ENCODE peak calls at places on chromosome 13, in seven cellular contexts. A, F, H, J, Q, G and I are unnamed samples.
A peak's percentile ranks its signal among the peaks of the same experiment; 100 is the strongest.

GRCh38 chr13:30905932-30906383 is at the start of gene MEDAG:
- DNase-seq in A (no peak), F (no peak), H (no peak), J (no peak), Q (peak; percentile 96), G (peak; percentile 95), I (no peak)

GRCh38 chr13:109971745-109972090 is 185.3 kb upstream of the IRS2 start:
- DNase-seq in A (peak; percentile 4), F (no peak), H (no peak), J (no peak), Q (no peak), G (no peak), I (no peak)

GRCh38 chr13:28623782-28624706 is 34.9 kb upstream of the POMP start:
- DNase-seq in A (no peak), F (no peak), H (no peak), J (no peak), Q (no peak), G (no peak), I (no peak)

GRCh38 chr13:78137404-78138142 is 218.9 kb upstream of the EDNRB start:
- DNase-seq in A (peak; percentile 31), F (peak; percentile 73), H (peak; percentile 16), J (peak; percentile 62), Q (no peak), G (no peak), I (peak; percentile 6)

GRCh38 chr13:77516342-77516789 is 19.1 kb upstream of the SCEL start:
- DNase-seq in A (no peak), F (no peak), H (no peak), J (no peak), Q (no peak), G (no peak), I (no peak)

GRCh38 chr13:54758795-54759194 is 1730.2 kb downstream of the OLFM4 start:
- DNase-seq in A (no peak), F (no peak), H (no peak), J (no peak), Q (no peak), G (no peak), I (no peak)

GRCh38 chr13:49810825-49811526 is 18.5 kb upstream of the KPNA3 start:
- DNase-seq in A (peak; percentile 62), F (peak; percentile 55), H (no peak), J (no peak), Q (no peak), G (peak; percentile 62), I (no peak)

GRCh38 chr13:51328488-51328887 is 11.0 kb upstream of the SERPINE3 start:
- DNase-seq in A (no peak), F (no peak), H (no peak), J (no peak), Q (no peak), G (peak; percentile 43), I (no peak)

GRCh38 chr13:50129923-50130685 is 114.9 kb downstream of the KCNRG start:
- DNase-seq in A (no peak), F (peak; percentile 35), H (no peak), J (no peak), Q (peak; percentile 88), G (no peak), I (peak; percentile 51)

GRCh38 chr13:102191951-102192461 is 209.8 kb downstream of the FGF14 start:
- DNase-seq in A (no peak), F (no peak), H (no peak), J (no peak), Q (no peak), G (no peak), I (no peak)

GRCh38 chr13:67857581-67858310 is 627.6 kb upstream of the PCDH9 start:
- DNase-seq in A (no peak), F (no peak), H (no peak), J (no peak), Q (no peak), G (no peak), I (no peak)

GRCh38 chr13:99199541-99200432 is 867 bp upstream of the UBAC2 start:
- DNase-seq in A (no peak), F (peak; percentile 6), H (no peak), J (peak; percentile 14), Q (no peak), G (peak; percentile 60), I (no peak)

GRCh38 chr13:80337706-80338105 is 3.2 kb downstream of the SPRY2 start:
- DNase-seq in A (no peak), F (no peak), H (no peak), J (peak; percentile 21), Q (no peak), G (no peak), I (no peak)

GRCh38 chr13:46211116-46211515 is 612 bp upstream of the LRRC63 start:
- DNase-seq in A (no peak), F (no peak), H (peak; percentile 45), J (peak; percentile 17), Q (no peak), G (no peak), I (no peak)

GRCh38 chr13:71290963-71291937 is 575.8 kb downstream of the DACH1 start:
- DNase-seq in A (peak; percentile 77), F (no peak), H (peak; percentile 62), J (peak; percentile 85), Q (no peak), G (no peak), I (peak; percentile 19)
- H3K4me3 ChIP-seq in A (no peak overlapping the region), F (no peak overlapping the region), H (peak overlapping the region; percentile 52), J (peak overlapping the region; percentile 49), Q (peak overlapping the region; percentile 15), G (peak overlapping the region; percentile 31), I (peak overlapping the region; percentile 55)

DNA sequence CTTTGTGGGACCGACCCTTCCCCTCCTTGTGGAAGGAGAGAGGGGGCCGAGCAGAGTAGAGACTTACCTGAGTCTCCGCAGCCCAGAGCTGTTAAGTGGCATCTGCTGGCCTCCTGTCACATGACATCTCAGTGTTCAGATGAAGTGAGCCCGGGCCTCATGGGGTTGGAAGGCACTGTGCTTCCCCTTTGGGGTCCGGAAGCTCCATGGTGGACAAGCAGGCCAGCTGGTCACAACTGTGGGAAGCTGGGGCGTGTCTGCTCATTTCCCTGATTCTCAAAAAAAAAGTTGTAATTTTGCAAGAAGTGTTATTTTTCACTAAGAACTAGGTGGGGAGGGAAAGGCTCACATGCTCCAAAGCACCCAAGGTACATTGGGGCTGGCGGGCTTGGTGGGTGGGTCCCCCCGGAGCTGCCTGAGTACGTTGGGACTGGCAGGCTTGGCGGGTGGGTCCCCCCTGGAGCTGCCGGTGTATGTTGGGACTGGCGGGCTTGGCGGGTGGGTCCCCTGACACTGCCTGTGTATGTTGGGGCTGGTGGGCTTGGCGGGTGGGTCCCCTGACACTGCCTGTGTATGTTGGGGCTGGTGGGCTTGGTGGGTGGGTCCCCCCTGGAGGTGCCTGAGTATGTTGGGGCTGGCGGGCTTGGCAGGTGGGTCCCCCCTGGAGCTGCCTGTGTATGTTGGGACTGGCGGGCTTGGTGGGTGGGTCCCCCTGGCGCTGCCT is 18.2 kb upstream of the DCUN1D2 start:
- DNase-seq in A (no peak), F (no peak), H (no peak), J (no peak), Q (no peak), G (no peak), I (no peak)
- H3K36me3 ChIP-seq in A (peaks cover 44% of the 10 kb centered on the region), F (peaks cover 21% of the 10 kb centered on the region), H (peaks cover 43% of the 10 kb centered on the region), J (peaks cover 5% of the 10 kb centered on the region), Q (no peaks in the 10 kb centered on the region), G (peaks cover 37% of the 10 kb centered on the region), I (no peaks in the 10 kb centered on the region)

GRCh38 chr13:93234459-93234858 is 7.9 kb downstream of the GPC6 start:
- DNase-seq in A (no peak), F (no peak), H (no peak), J (no peak), Q (no peak), G (no peak), I (no peak)
- H3K4me3 ChIP-seq in A (no peak overlapping the region), F (no peak overlapping the region), H (no peak overlapping the region), J (no peak overlapping the region), Q (no peak overlapping the region), G (no peak overlapping the region), I (no peak overlapping the region)

GRCh38 chr13:113840541-113841354 is 23.1 kb downstream of the GAS6 start:
- DNase-seq in A (no peak), F (no peak), H (no peak), J (no peak), Q (no peak), G (no peak), I (no peak)

GRCh38 chr13:113843063-113843654 is 20.7 kb downstream of the GAS6 start:
- DNase-seq in A (no peak), F (no peak), H (no peak), J (no peak), Q (peak; percentile 63), G (no peak), I (no peak)

GRCh38 chr13:113841355-113841653 is 22.6 kb downstream of the GAS6 start:
- DNase-seq in A (no peak), F (no peak), H (no peak), J (no peak), Q (no peak), G (no peak), I (no peak)

GRCh38 chr13:113843864-113844556 is 19.9 kb downstream of the GAS6 start:
- DNase-seq in A (no peak), F (no peak), H (no peak), J (no peak), Q (peak; percentile 65), G (no peak), I (no peak)

DNA sequence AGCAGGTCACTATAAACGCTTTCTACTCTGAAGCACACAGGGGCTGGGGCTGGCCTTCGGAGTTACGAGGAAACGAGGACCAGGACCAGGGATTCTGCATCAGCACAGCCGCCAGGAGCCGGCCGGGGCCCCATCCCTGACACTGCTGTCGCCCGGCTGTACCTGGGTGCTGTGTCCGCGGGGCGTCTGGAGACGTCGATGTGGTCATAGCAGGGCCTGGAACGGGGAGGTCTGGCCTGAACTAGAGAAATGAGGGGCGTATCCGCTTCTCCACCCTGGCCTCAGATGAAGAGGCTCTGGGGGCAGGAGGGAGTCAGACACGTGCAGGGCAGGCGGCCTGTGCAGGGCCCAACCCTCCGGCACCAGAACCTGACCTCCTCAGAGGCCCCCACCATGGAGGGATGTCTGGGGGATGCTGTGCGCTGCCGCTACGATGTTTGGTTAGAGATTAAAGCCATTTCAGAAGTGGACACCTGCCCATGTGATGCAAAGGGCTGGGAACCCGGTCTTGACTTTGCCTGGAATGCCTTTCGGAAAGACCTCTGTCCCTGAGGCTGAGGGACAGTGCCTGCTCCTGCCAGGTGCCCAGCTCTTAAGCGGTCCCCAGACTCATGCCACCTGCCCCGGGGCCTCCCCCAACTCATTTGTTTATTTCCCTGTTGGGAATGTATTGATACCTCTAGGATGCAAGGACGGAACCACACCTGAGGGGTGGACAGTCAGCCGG is 21.4 kb downstream of the GAS6 start:
- DNase-seq in A (no peak), F (peak; percentile 31), H (no peak), J (no peak), Q (peak; percentile 71), G (no peak), I (no peak)
- H3K36me3 ChIP-seq in A (peaks cover 2% of the 10 kb centered on the region), F (no peaks in the 10 kb centered on the region), H (no peaks in the 10 kb centered on the region), J (no peaks in the 10 kb centered on the region), Q (peaks cover 3% of the 10 kb centered on the region), G (peaks cover 26% of the 10 kb centered on the region), I (no peaks in the 10 kb centered on the region)

DNA sequence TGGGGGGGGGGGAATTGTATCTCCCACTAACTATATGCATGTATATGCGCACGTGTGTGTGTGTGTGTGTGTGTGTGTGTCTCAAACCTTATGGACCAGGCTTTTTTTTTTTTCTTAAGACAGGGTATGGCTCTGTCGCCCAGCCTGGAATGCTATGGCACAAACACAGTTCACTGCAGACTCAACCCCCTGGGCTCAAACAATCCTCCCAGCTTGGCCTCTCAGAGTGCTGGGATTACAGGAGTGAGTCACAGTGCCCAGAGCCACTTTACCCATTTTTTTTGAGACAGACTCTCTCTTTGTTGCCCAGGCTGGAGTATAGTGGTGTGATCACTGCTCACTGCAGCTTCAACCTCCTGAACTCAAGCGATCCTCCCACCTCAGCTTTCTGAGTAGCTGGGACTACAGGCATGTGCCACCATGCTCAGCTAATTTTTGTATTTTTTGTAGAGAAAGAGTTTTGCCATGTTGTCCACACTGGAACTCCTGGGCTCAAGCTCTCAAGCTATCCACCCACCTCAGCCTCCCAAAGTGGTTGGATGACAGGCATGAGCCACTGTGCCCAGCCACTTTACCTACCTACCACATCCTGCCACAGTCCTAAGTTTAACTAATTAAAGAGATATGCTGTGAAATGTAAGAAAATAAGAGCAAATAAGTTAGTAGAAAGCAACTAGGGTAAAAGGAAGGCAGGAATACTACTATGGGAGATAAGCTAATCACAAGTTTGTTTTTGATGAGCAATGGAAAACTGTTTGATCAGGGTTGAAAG is 2.4 kb downstream of the ZMYM5 start:
- DNase-seq in A (peak; percentile 13), F (no peak), H (peak; percentile 16), J (no peak), Q (no peak), G (no peak), I (no peak)
- H3K4me3 ChIP-seq in A (no peak overlapping the region), F (no peak overlapping the region), H (peak overlapping the region; percentile 75), J (no peak overlapping the region), Q (no peak overlapping the region), G (no peak overlapping the region), I (peak overlapping the region; percentile 7)